ENCODE peak calls at places on chromosomes 3 and 15, in six cellular contexts. X is cardiac muscle cell, K is fibroblast of lung, Y is left lung, Q is GM12864, U is IMR-90. P is an unnamed sample.

GRCh38 chr3:89046661-89047060 is 60.8 kb upstream of the EPHA3 start:
- DNase-seq in X (no peak), K (no peak), Y (no peak), Q (no peak), U (no peak), P (no peak)

GRCh38 chr3:52774066-52774713 is 3.2 kb upstream of the ITIH1 start:
- DNase-seq in X (no peak), K (no peak), Y (peak; percentile 25), Q (no peak), U (no peak), P (no peak)

GRCh38 chr15:101647251-101647650 is 4.9 kb downstream of the TM2D3 start:
- DNase-seq in X (no peak), K (no peak), Y (no peak), Q (no peak), U (no peak), P (no peak)

GRCh38 chr15:93048759-93049161 is 40.3 kb downstream of the RGMA start:
- DNase-seq in X (no peak), K (peak; percentile 61), Y (peak; percentile 82), Q (no peak), U (no peak), P (peak; percentile 88)

GRCh38 chr15:43402255-43402654 is 31.4 kb downstream of the TUBGCP4 start:
- DNase-seq in X (no peak), K (no peak), Y (no peak), Q (no peak), U (no peak), P (no peak)

GRCh38 chr3:149243540-149243939 is 21.9 kb upstream of the CP start:
- DNase-seq in X (no peak), K (no peak), Y (no peak), Q (no peak), U (no peak), P (no peak)

GRCh38 chr3:158808697-158809096 is 6.8 kb downstream of the MFSD1 start:
- DNase-seq in X (no peak), K (peak; percentile 28), Y (peak; percentile 16), Q (no peak), U (peak; percentile 85), P (peak; percentile 88)

GRCh38 chr3:37957185-37957936 is 33.2 kb upstream of the VILL start:
- DNase-seq in X (no peak), K (no peak), Y (peak; percentile 53), Q (no peak), U (no peak), P (no peak)

GRCh38 chr3:176149567-176149966 is 1047.7 kb downstream of the TBL1XR1 start:
- DNase-seq in X (no peak), K (no peak), Y (no peak), Q (no peak), U (no peak), P (no peak)

GRCh38 chr15:32688151-32688639 is 29.6 kb upstream of the GREM1 start:
- DNase-seq in X (no peak), K (no peak), Y (no peak), Q (no peak), U (peak; percentile 41), P (peak; percentile 86)

GRCh38 chr3:16998236-16998923 is 113.6 kb downstream of the PLCL2 start:
- DNase-seq in X (no peak), K (peak; percentile 19), Y (no peak), Q (no peak), U (no peak), P (no peak)

GRCh38 chr3:141262306-141262705 is 30.7 kb downstream of the PXYLP1 start:
- DNase-seq in X (no peak), K (peak; percentile 65), Y (no peak), Q (no peak), U (peak; percentile 94), P (peak; percentile 15)

GRCh38 chr3:108053025-108053424 is 37.8 kb downstream of the CD47 start:
- DNase-seq in X (no peak), K (no peak), Y (no peak), Q (no peak), U (no peak), P (peak; percentile 78)

GRCh38 chr15:69760890-69761568 is 308.4 kb downstream of the RPLP1 start:
- DNase-seq in X (no peak), K (peak; percentile 97), Y (no peak), Q (peak; percentile 76), U (peak; percentile 99), P (peak; percentile 65)

GRCh38 chr15:62428259-62428658 is 263.2 kb upstream of the C2CD4B start:
- DNase-seq in X (no peak), K (no peak), Y (no peak), Q (no peak), U (no peak), P (no peak)

GRCh38 chr3:9646800-9647152 is 2.5 kb upstream of the MTMR14 start:
- DNase-seq in X (no peak), K (no peak), Y (no peak), Q (no peak), U (no peak), P (no peak)

GRCh38 chr3:111968319-111969059 is 10.3 kb upstream of the ABHD10 start:
- DNase-seq in X (no peak), K (peak; percentile 52), Y (no peak), Q (no peak), U (peak; percentile 12), P (no peak)

GRCh38 chr15:96351801-96352593 is 21.5 kb downstream of the NR2F2 start:
- DNase-seq in X (peak; percentile 51), K (no peak), Y (peak; percentile 68), Q (no peak), U (no peak), P (peak; percentile 56)

GRCh38 chr15:55348281-55348778 is 29.3 kb downstream of the PIGB start:
- DNase-seq in X (no peak), K (no peak), Y (no peak), Q (no peak), U (no peak), P (no peak)

GRCh38 chr3:98038241-98038640 is 3.1 kb upstream of the GABRR3 start:
- DNase-seq in X (no peak), K (peak; percentile 19), Y (no peak), Q (no peak), U (no peak), P (no peak)

GRCh38 chr3:73228000-73228399 is 166.5 kb downstream of the EBLN2 start:
- DNase-seq in X (no peak), K (no peak), Y (no peak), Q (no peak), U (no peak), P (no peak)

GRCh38 chr3:128496602-128497304 is 3.8 kb upstream of the GATA2 start:
- DNase-seq in X (no peak), K (no peak), Y (peak; percentile 76), Q (no peak), U (no peak), P (no peak)

GRCh38 chr15:100098705-100099104 is 243.1 kb downstream of the ADAMTS17 start:
- DNase-seq in X (no peak), K (no peak), Y (no peak), Q (no peak), U (no peak), P (no peak)

GRCh38 chr3:14299767-14300166 is 102.6 kb upstream of the SLC6A6 start:
- DNase-seq in X (no peak), K (no peak), Y (no peak), Q (peak; percentile 27), U (no peak), P (no peak)

GRCh38 chr3:61725851-61726333 is 164.5 kb downstream of the PTPRG start:
- DNase-seq in X (peak; percentile 76), K (peak; percentile 48), Y (no peak), Q (no peak), U (peak; percentile 84), P (peak; percentile 37)

GRCh38 chr3:13051066-13051465 is 22.2 kb downstream of the IQSEC1 start:
- DNase-seq in X (no peak), K (no peak), Y (peak; percentile 24), Q (no peak), U (no peak), P (no peak)

GRCh38 chr3:46679681-46680080 is 13.8 kb downstream of the ALS2CL start:
- DNase-seq in X (no peak), K (no peak), Y (no peak), Q (no peak), U (no peak), P (no peak)

GRCh38 chr3:20480771-20481170 is 294.8 kb upstream of the SGO1 start:
- DNase-seq in X (no peak), K (no peak), Y (no peak), Q (no peak), U (no peak), P (no peak)

GRCh38 chr15:95919460-95919859 is 411.0 kb upstream of the NR2F2 start:
- DNase-seq in X (no peak), K (peak; percentile 28), Y (no peak), Q (no peak), U (peak; percentile 51), P (no peak)

GRCh38 chr3:78978037-78978436 is 789.8 kb downstream of the ROBO1 start:
- DNase-seq in X (no peak), K (peak; percentile 57), Y (no peak), Q (no peak), U (peak; percentile 28), P (peak; percentile 46)

GRCh38 chr3:63385629-63386028 is 107.5 kb downstream of the SYNPR start:
- DNase-seq in X (peak; percentile 56), K (no peak), Y (no peak), Q (no peak), U (no peak), P (no peak)

GRCh38 chr15:83498374-83498773 is 51.2 kb downstream of the SH3GL3 start:
- DNase-seq in X (no peak), K (no peak), Y (no peak), Q (no peak), U (no peak), P (no peak)
- H3K4me3 ChIP-seq in X (no peak overlapping the region), K (no peak overlapping the region), Y (no peak overlapping the region), Q (no peak overlapping the region), U (no peak overlapping the region), P (no peak overlapping the region)

DNA sequence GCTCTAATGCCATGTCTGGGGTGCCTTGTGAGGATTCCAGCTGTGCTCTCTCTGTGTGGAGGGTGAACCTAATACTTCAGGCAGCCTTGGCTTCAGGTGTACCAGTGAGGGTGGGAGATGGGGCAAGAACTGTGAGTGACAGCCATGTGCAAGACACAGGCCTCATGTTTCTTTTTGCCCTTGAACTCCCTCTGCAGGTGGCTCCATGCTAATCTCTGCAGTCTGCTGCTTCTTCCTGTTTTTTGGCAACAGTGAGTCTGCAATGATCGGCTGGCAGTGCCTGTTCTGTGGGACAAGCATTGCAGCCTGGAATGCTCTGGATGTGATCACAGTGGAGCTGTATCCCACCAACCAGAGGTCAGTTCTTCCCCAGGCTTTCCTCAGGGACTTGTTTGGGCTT is 189.3 kb downstream of the SV2B start:
- DNase-seq in X (no peak), K (no peak), Y (no peak), Q (no peak), U (no peak), P (no peak)
- TF ChIP-seq CTCF in X (no peak), K (no peak), Y (no peak), Q (peak; percentile 8), U (no peak), P (no peak)

GRCh38 chr15:84819291-84819768 is 2.2 kb downstream of the ALPK3 start:
- DNase-seq in X (peak; percentile 42), K (no peak), Y (no peak), Q (no peak), U (no peak), P (no peak)
- H3K4me3 ChIP-seq in X (peak overlapping the region; percentile 47), K (no peak overlapping the region), Y (no peak overlapping the region), Q (no peak overlapping the region), U (no peak overlapping the region), P (no peak overlapping the region)

DNA sequence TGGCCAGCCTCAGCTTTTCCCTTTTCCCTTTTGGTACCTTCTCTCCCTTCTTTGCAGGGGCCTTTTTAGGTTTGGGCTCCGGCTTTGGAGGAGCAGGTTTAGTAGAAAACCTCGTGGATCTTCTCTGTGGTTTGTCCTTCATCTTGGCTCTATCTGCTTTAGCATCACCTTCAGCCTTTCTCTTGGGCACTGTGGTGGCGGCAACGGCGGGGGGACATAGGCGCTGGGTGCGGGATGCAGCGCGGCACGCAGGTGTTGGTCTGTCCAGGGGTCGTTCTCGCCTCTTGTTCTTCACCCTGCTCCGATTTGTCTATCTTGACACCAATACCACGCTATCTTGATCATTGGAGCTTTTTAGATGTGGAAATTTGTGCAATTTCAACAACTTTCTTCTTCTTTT is 64.5 kb upstream of the SMAD3 start:
- DNase-seq in X (no peak), K (no peak), Y (no peak), Q (no peak), U (no peak), P (no peak)
- TF ChIP-seq CTCF in X (no peak), K (no peak), Y (no peak), Q (no peak), U (no peak), P (no peak)